ENCODE peak calls at places on chromosomes 6 and 20, in four cellular contexts. One of them, this sample, is unnamed.
A peak's percentile ranks its signal among the peaks of the same experiment; 100 is the strongest.

GRCh38 chr6:158908596-158908995 is 89.4 kb upstream of the EZR start:
- DNase-seq in suprapubic skin: no peak
- DNase-seq in AG09309: no peak
- DNase-seq in BE2C: no peak
- DNase-seq in this sample: no peak

GRCh38 chr20:10611357-10611756 is 62.4 kb downstream of the JAG1 start:
- DNase-seq in suprapubic skin: no peak
- DNase-seq in BE2C: peak; percentile 60
- DNase-seq in AG09309: no peak
- DNase-seq in this sample: no peak

GRCh38 chr20:38859070-38859690 is 53.7 kb downstream of the PPP1R16B start:
- DNase-seq in suprapubic skin: no peak
- DNase-seq in AG09309: no peak
- DNase-seq in BE2C: no peak
- DNase-seq in this sample: no peak

GRCh38 chr20:38175221-38176030 is 10.4 kb upstream of the TGM2 start:
- DNase-seq in BE2C: no peak
- DNase-seq in suprapubic skin: no peak
- DNase-seq in AG09309: no peak
- DNase-seq in this sample: no peak

GRCh38 chr6:88008821-88009220 is 38.8 kb upstream of the SPACA1 start:
- DNase-seq in AG09309: no peak
- DNase-seq in suprapubic skin: no peak
- DNase-seq in BE2C: no peak
- DNase-seq in this sample: no peak

GRCh38 chr20:38199506-38200390 is 34.7 kb upstream of the TGM2 start:
- DNase-seq in suprapubic skin: no peak
- DNase-seq in BE2C: no peak
- DNase-seq in AG09309: no peak
- DNase-seq in this sample: no peak

GRCh38 chr6:26556263-26557070 is 18.3 kb downstream of the HMGN4 start:
- DNase-seq in BE2C: peak; percentile 75
- DNase-seq in suprapubic skin: no peak
- DNase-seq in AG09309: peak; percentile 82
- DNase-seq in this sample: no peak

GRCh38 chr20:3935956-3936340 is 46.8 kb downstream of the PANK2 start:
- DNase-seq in AG09309: no peak
- DNase-seq in suprapubic skin: no peak
- DNase-seq in BE2C: no peak
- DNase-seq in this sample: no peak

GRCh38 chr20:49132995-49133451 is 55.1 kb downstream of the STAU1 start:
- DNase-seq in suprapubic skin: no peak
- DNase-seq in AG09309: peak; percentile 44
- DNase-seq in BE2C: peak; percentile 37
- DNase-seq in this sample: no peak

GRCh38 chr6:117906905-117907599 is at the start of gene SLC35F1:
- DNase-seq in BE2C: peak; percentile 77
- DNase-seq in suprapubic skin: no peak
- DNase-seq in AG09309: no peak
- DNase-seq in this sample: peak; percentile 76

GRCh38 chr20:48771542-48771941 is 56.3 kb downstream of the PREX1 start:
- DNase-seq in AG09309: peak; percentile 89
- DNase-seq in BE2C: no peak
- DNase-seq in suprapubic skin: no peak
- DNase-seq in this sample: no peak

GRCh38 chr6:39831701-39832100 is 39.5 kb downstream of the DAAM2 start:
- DNase-seq in AG09309: no peak
- DNase-seq in BE2C: no peak
- DNase-seq in suprapubic skin: no peak
- DNase-seq in this sample: no peak

GRCh38 chr6:152261179-152261578 is 376.0 kb downstream of the SYNE1 start:
- DNase-seq in BE2C: no peak
- DNase-seq in suprapubic skin: no peak
- DNase-seq in AG09309: no peak
- DNase-seq in this sample: no peak

GRCh38 chr6:64411226-64411625 is 775.6 kb downstream of the PHF3 start:
- DNase-seq in suprapubic skin: no peak
- DNase-seq in AG09309: no peak
- DNase-seq in BE2C: no peak
- DNase-seq in this sample: no peak

GRCh38 chr6:41476407-41476806 is 69.8 kb upstream of the FOXP4 start:
- DNase-seq in BE2C: no peak
- DNase-seq in suprapubic skin: no peak
- DNase-seq in AG09309: no peak
- DNase-seq in this sample: no peak

GRCh38 chr6:143611580-143611979 is 66.2 kb upstream of the PHACTR2 start:
- DNase-seq in BE2C: no peak
- DNase-seq in AG09309: no peak
- DNase-seq in suprapubic skin: no peak
- DNase-seq in this sample: no peak

DNA sequence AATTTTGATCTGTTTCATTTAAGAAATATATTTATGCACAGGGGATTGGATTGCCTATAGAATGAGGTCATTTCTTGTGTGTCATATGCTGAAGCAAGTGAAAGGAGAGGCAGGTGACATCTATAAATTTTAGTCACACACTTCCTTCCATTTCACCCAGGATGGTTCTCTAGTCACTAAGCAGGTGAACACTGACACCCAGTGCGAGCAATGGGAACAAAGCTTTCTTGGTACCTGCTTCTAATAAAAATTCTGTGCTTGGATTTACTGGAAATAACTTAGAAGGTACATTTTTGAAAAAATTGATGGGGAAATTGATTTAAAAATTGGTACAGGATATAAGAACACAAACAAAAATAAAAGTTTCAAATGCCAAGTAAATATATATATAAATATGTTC is 66.9 kb upstream of the MC3R start:
- DNase-seq in BE2C: no peak
- DNase-seq in AG09309: no peak
- DNase-seq in suprapubic skin: no peak
- DNase-seq in this sample: no peak
- TF ChIP-seq CTCF in BE2C: peak; percentile 58
- TF ChIP-seq CTCF in AG09309: no peak
- TF ChIP-seq CTCF in suprapubic skin: no peak
- TF ChIP-seq CTCF in this sample: no peak

GRCh38 chr20:31260326-31260932 is 3.0 kb downstream of the DEFB115 start:
- DNase-seq in BE2C: no peak
- DNase-seq in suprapubic skin: no peak
- DNase-seq in AG09309: no peak
- DNase-seq in this sample: no peak
- TF ChIP-seq CTCF in BE2C: peak; percentile 76
- TF ChIP-seq CTCF in suprapubic skin: no peak
- TF ChIP-seq CTCF in AG09309: peak; percentile 26
- TF ChIP-seq CTCF in this sample: peak; percentile 64

DNA sequence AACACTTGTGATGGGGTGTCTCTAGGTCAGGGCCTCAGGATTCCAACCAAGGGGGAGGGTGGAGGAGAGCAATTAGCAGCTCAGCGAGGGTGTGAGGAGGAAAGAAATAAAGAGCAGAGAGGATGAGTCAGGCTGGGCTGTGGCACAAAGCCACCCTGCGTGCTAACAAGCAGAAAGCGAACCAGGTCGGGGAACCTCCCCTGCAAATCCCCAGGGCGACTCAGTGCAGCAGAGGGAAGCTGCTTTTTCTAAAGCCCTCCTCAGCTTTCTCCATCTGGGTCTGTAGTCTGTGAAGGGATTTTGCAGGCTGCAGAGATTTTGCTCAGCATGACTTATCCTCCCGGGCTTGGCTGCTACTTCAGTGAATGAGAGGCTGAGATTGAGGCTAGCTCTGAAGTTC is 6.6 kb upstream of the SPO11 start:
- DNase-seq in suprapubic skin: no peak
- DNase-seq in AG09309: peak; percentile 10
- DNase-seq in BE2C: no peak
- DNase-seq in this sample: peak; percentile 60
- TF ChIP-seq CTCF in suprapubic skin: no peak
- TF ChIP-seq CTCF in AG09309: no peak
- TF ChIP-seq CTCF in BE2C: no peak
- TF ChIP-seq CTCF in this sample: no peak

GRCh38 chr20:36372671-36373070 is 66.5 kb downstream of the DLGAP4 start:
- DNase-seq in suprapubic skin: no peak
- DNase-seq in AG09309: no peak
- DNase-seq in BE2C: no peak
- DNase-seq in this sample: no peak

GRCh38 chr20:36377348-36378326 is 71.5 kb downstream of the DLGAP4 start:
- DNase-seq in BE2C: no peak
- DNase-seq in suprapubic skin: no peak
- DNase-seq in AG09309: no peak
- DNase-seq in this sample: no peak

GRCh38 chr20:36371391-36371790 is 65.3 kb downstream of the DLGAP4 start:
- DNase-seq in suprapubic skin: no peak
- DNase-seq in BE2C: no peak
- DNase-seq in AG09309: no peak
- DNase-seq in this sample: no peak

GRCh38 chr20:36373089-36373488 is 67.0 kb downstream of the DLGAP4 start:
- DNase-seq in suprapubic skin: no peak
- DNase-seq in BE2C: no peak
- DNase-seq in AG09309: no peak
- DNase-seq in this sample: no peak

DNA sequence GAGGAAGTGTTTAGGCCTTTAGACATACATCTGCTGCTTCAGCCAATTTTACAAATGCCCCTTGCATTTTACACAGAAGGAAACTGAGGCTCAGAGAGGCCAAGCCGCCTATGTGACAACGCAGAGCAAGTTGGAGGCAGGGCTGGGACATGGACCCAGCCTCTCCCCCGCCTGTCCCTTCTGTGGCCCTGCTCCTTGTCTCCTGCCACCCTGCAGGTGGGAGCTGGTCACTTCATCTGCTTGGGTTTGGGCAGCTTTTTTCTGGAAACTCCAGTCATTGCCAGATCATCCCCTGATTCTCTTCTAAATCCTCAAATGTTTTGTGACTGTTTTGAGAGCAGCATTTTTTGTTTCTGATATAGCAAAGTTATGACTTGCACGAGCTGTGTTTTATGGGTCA is 68.9 kb downstream of the DLGAP4 start:
- DNase-seq in BE2C: no peak
- DNase-seq in AG09309: no peak
- DNase-seq in suprapubic skin: no peak
- DNase-seq in this sample: no peak
- TF ChIP-seq CTCF in BE2C: peak; percentile 9
- TF ChIP-seq CTCF in AG09309: no peak
- TF ChIP-seq CTCF in suprapubic skin: no peak
- TF ChIP-seq CTCF in this sample: no peak

GRCh38 chr20:59136027-59136426 is 27.6 kb upstream of the ZNF831 start:
- DNase-seq in AG09309: no peak
- DNase-seq in suprapubic skin: no peak
- DNase-seq in BE2C: no peak
- DNase-seq in this sample: no peak
- TF ChIP-seq CTCF in AG09309: no peak
- TF ChIP-seq CTCF in suprapubic skin: no peak
- TF ChIP-seq CTCF in BE2C: no peak
- TF ChIP-seq CTCF in this sample: no peak

DNA sequence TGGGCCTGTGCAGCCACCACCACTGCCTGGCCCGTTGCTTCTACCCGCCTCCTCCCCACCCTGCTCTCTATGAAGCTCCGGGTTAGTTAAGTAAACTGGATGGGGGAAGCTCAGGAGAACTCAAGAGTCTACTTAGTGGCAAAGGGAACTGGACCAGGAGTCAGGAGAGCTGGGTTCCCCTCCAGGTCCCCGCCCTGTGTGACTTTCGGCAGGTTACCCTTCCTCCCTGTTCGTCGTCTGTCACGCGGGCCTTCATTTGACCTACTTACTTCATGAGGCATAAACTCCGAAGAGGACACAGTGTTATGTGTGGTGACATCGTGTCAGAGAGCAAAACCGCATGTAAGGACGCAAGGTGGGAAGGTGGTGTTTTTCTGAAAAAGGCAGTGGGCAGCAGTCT is 75.3 kb downstream of the TCP11 start:
- DNase-seq in BE2C: no peak
- DNase-seq in AG09309: no peak
- DNase-seq in suprapubic skin: no peak
- DNase-seq in this sample: no peak
- TF ChIP-seq CTCF in BE2C: no peak
- TF ChIP-seq CTCF in AG09309: no peak
- TF ChIP-seq CTCF in suprapubic skin: no peak
- TF ChIP-seq CTCF in this sample: no peak

GRCh38 chr6:30444451-30444742 is 44.9 kb upstream of the HLA-E start:
- DNase-seq in BE2C: no peak
- DNase-seq in AG09309: no peak
- DNase-seq in suprapubic skin: no peak
- DNase-seq in this sample: no peak

GRCh38 chr6:30443657-30444450 is 45.5 kb upstream of the HLA-E start:
- DNase-seq in suprapubic skin: no peak
- DNase-seq in AG09309: no peak
- DNase-seq in BE2C: no peak
- DNase-seq in this sample: no peak

GRCh38 chr6:30450548-30450907 is 38.8 kb upstream of the HLA-E start:
- DNase-seq in AG09309: no peak
- DNase-seq in BE2C: no peak
- DNase-seq in suprapubic skin: no peak
- DNase-seq in this sample: no peak

GRCh38 chr6:30446259-30446658 is 43.0 kb upstream of the HLA-E start:
- DNase-seq in suprapubic skin: no peak
- DNase-seq in BE2C: no peak
- DNase-seq in AG09309: no peak
- DNase-seq in this sample: no peak

DNA sequence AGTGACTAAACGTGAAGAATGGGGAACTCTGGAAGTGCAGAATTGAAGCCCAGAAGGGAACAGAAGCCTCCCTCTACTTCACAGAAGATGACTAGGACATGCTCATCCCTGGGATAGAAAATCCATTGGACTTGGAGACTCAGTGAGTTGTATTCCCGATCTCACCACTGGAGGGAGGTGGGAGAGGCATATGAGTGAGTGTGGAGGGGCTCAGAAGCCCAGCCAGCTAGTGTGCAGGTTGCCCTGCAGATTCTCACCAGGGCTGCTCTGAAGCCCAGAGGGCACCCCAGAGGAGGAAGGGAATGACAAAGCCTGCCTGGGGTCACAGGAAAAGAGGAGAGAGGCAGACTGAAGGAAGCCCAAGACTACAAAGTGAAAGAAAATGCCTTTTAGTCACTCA is 42.1 kb upstream of the HLA-E start:
- DNase-seq in suprapubic skin: no peak
- DNase-seq in BE2C: peak; percentile 47
- DNase-seq in AG09309: no peak
- DNase-seq in this sample: no peak
- TF ChIP-seq CTCF in suprapubic skin: no peak
- TF ChIP-seq CTCF in BE2C: peak; percentile 47
- TF ChIP-seq CTCF in AG09309: peak; percentile 29
- TF ChIP-seq CTCF in this sample: peak; percentile 58

GRCh38 chr6:18350728-18351127 is 36.4 kb upstream of the RNF144B start:
- DNase-seq in AG09309: no peak
- DNase-seq in BE2C: no peak
- DNase-seq in suprapubic skin: no peak
- DNase-seq in this sample: no peak
- TF ChIP-seq CTCF in AG09309: no peak
- TF ChIP-seq CTCF in BE2C: no peak
- TF ChIP-seq CTCF in suprapubic skin: no peak
- TF ChIP-seq CTCF in this sample: no peak

GRCh38 chr6:46903175-46903574 is 18.6 kb downstream of the ADGRF5 start:
- DNase-seq in suprapubic skin: no peak
- DNase-seq in AG09309: no peak
- DNase-seq in BE2C: no peak
- DNase-seq in this sample: no peak
- TF ChIP-seq CTCF in suprapubic skin: no peak
- TF ChIP-seq CTCF in AG09309: no peak
- TF ChIP-seq CTCF in BE2C: peak; percentile 9
- TF ChIP-seq CTCF in this sample: no peak

GRCh38 chr6:142357879-142358278 is 56.1 kb downstream of the ADGRG6 start:
- DNase-seq in AG09309: no peak
- DNase-seq in suprapubic skin: no peak
- DNase-seq in BE2C: no peak
- DNase-seq in this sample: no peak
- TF ChIP-seq CTCF in AG09309: no peak
- TF ChIP-seq CTCF in suprapubic skin: no peak
- TF ChIP-seq CTCF in BE2C: no peak
- TF ChIP-seq CTCF in this sample: no peak

This sample was measured in type B pancreatic cell.